ENCODE peak calls at places on chromosomes 7 and 10, in five cellular contexts. G is H9; Z is omental fat pad; N is heart left ventricle; H is CD4-positive, alpha-beta T cell. K is an unnamed sample.

GRCh38 chr10:100007239-100008141 is 2.3 kb downstream of the DNMBP start:
- DNase-seq in G (no peak), Z (no peak), N (no peak), H (no peak), K (no peak)

GRCh38 chr10:99560277-99561126 is 27.8 kb downstream of the NKX2-3 start:
- DNase-seq in G (peak), Z (peak), N (peak), H (no peak), K (no peak)

GRCh38 chr10:4144802-4145201 is 359.8 kb upstream of the KLF6 start:
- DNase-seq in G (no peak), Z (no peak), N (no peak), H (no peak), K (no peak)

GRCh38 chr10:121525276-121526039 is 72.8 kb downstream of the FGFR2 start:
- DNase-seq in G (no peak), Z (no peak), N (no peak), H (no peak), K (no peak)

GRCh38 chr10:97919012-97919411 is 69.4 kb downstream of the GOLGA7B start:
- DNase-seq in G (no peak), Z (no peak), N (no peak), H (no peak), K (no peak)

GRCh38 chr10:75475470-75476182 is 44.2 kb downstream of the LRMDA start:
- DNase-seq in G (peak), Z (no peak), N (no peak), H (no peak), K (no peak)

GRCh38 chr7:116128139-116128538 is 82.2 kb upstream of the TES start:
- DNase-seq in G (no peak), Z (no peak), N (no peak), H (no peak), K (no peak)

GRCh38 chr10:109966961-109967738 is 40.6 kb upstream of the ADD3 start:
- DNase-seq in G (no peak), Z (no peak), N (peak), H (no peak), K (no peak)

GRCh38 chr10:20334559-20334958 is 518.3 kb downstream of the PLXDC2 start:
- DNase-seq in G (no peak), Z (no peak), N (no peak), H (no peak), K (no peak)

GRCh38 chr7:18177815-18178660 is 150.4 kb upstream of the PRPS1L1 start:
- DNase-seq in G (no peak), Z (no peak), N (no peak), H (no peak), K (no peak)

GRCh38 chr10:98446121-98446655 is 547 bp downstream of the HPS1 start:
- DNase-seq in G (peak), Z (no peak), N (peak), H (peak), K (peak)

GRCh38 chr10:86335831-86336230 is 30.8 kb downstream of the GRID1 start:
- DNase-seq in G (no peak), Z (no peak), N (no peak), H (no peak), K (no peak)

GRCh38 chr10:22003111-22003963 is at the start of gene DNAJC1:
- DNase-seq in G (peak), Z (peak), N (peak), H (peak), K (peak)

GRCh38 chr7:37982423-37982822 is 62.0 kb downstream of the EPDR1 start:
- DNase-seq in G (no peak), Z (no peak), N (no peak), H (no peak), K (no peak)

GRCh38 chr7:46569117-46569433 is 648.0 kb upstream of the IGFBP3 start:
- DNase-seq in G (no peak), Z (no peak), N (no peak), H (no peak), K (no peak)

GRCh38 chr10:58457761-58458616 is 54.7 kb upstream of the BICC1 start:
- DNase-seq in G (no peak), Z (no peak), N (peak), H (no peak), K (no peak)

GRCh38 chr10:101062231-101063161 is 707 bp downstream of the KAZALD1 start:
- DNase-seq in G (peak), Z (no peak), N (peak), H (peak), K (peak)

GRCh38 chr10:22821501-22821900 is 106.4 kb upstream of the ARMC3 start:
- DNase-seq in G (no peak), Z (no peak), N (no peak), H (no peak), K (no peak)

GRCh38 chr10:107163904-107164861 is at the start of gene SORCS1:
- DNase-seq in G (peak), Z (no peak), N (no peak), H (no peak), K (no peak)

GRCh38 chr7:142563470-142563869 is 185.8 kb upstream of the PRSS1 start:
- DNase-seq in G (no peak), Z (no peak), N (no peak), H (no peak), K (no peak)

GRCh38 chr10:104333728-104334373 is 4.4 kb downstream of the ITPRIP start:
- DNase-seq in G (no peak), Z (peak), N (peak), H (no peak), K (no peak)

GRCh38 chr7:113000316-113001020 is 86.2 kb downstream of the GPR85 start:
- DNase-seq in G (no peak), Z (no peak), N (no peak), H (no peak), K (no peak)

GRCh38 chr10:22338260-22338894 is 6.9 kb upstream of the SPAG6 start:
- DNase-seq in G (no peak), Z (no peak), N (no peak), H (no peak), K (no peak)

GRCh38 chr10:98270786-98271185 is 2.8 kb upstream of the LOXL4 start:
- DNase-seq in G (no peak), Z (no peak), N (no peak), H (no peak), K (no peak)

GRCh38 chr7:148883233-148884048 is 650 bp downstream of the EZH2 start:
- DNase-seq in G (no peak), Z (peak), N (peak), H (peak), K (peak)

GRCh38 chr10:5525581-5526271 is 965 bp downstream of the CALML3 start:
- DNase-seq in G (no peak), Z (no peak), N (no peak), H (peak), K (peak)

GRCh38 chr7:50119815-50120637 is 27.0 kb upstream of the ZPBP start:
- DNase-seq in G (peak), Z (no peak), N (no peak), H (peak), K (no peak)

GRCh38 chr7:73851410-73852338 is 9.3 kb upstream of the TMEM270 start:
- DNase-seq in G (no peak), Z (no peak), N (no peak), H (no peak), K (no peak)

GRCh38 chr7:158276414-158277218 is 311.0 kb downstream of the PTPRN2 start:
- DNase-seq in G (peak), Z (no peak), N (no peak), H (peak), K (no peak)

GRCh38 chr7:74242122-74242443 is 12.1 kb downstream of the RFC2 start:
- DNase-seq in G (no peak), Z (no peak), N (no peak), H (no peak), K (no peak)

GRCh38 chr7:94393251-94393758 is 1.4 kb upstream of the COL1A2 start:
- DNase-seq in G (peak), Z (no peak), N (peak), H (no peak), K (no peak)

GRCh38 chr7:132183822-132184380 is 392.4 kb downstream of the PLXNA4 start:
- DNase-seq in G (no peak), Z (no peak), N (no peak), H (no peak), K (no peak)

GRCh38 chr7:141575164-141575563 is 24.0 kb downstream of the AGK start:
- DNase-seq in G (no peak), Z (no peak), N (no peak), H (no peak), K (no peak)

GRCh38 chr7:75987805-75988630 is 6.4 kb downstream of the TMEM120A start:
- DNase-seq in G (no peak), Z (no peak), N (no peak), H (no peak), K (no peak)

GRCh38 chr10:97687785-97688781 is 1.0 kb upstream of the AVPI1 start:
- DNase-seq in G (no peak), Z (no peak), N (no peak), H (no peak), K (no peak)

GRCh38 chr7:33789871-33790270 is 115.5 kb upstream of the BMPER start:
- DNase-seq in G (no peak), Z (no peak), N (no peak), H (no peak), K (no peak)

GRCh38 chr10:69501657-69502056 is 50.4 kb downstream of the TSPAN15 start:
- DNase-seq in G (peak), Z (no peak), N (no peak), H (no peak), K (no peak)
- TF ChIP-seq CTCF in G (no peak), Z (no peak), N (no peak), H (no peak), K (no peak)

GRCh38 chr7:1176891-1177373 is 16.9 kb upstream of the ZFAND2A start:
- DNase-seq in G (peak), Z (peak), N (peak), H (peak), K (peak)
- TF ChIP-seq CTCF in G (peak), Z (no peak), N (peak), H (peak), K (no peak)

GRCh38 chr7:140521426-140521825 is 42.1 kb upstream of the MKRN1 start:
- DNase-seq in G (no peak), Z (no peak), N (no peak), H (no peak), K (no peak)
- TF ChIP-seq CTCF in G (no peak), Z (no peak), N (no peak), H (no peak), K (no peak)

GRCh38 chr10:28738200-28738599 is 60.9 kb downstream of the BAMBI start:
- DNase-seq in G (no peak), Z (no peak), N (no peak), H (no peak), K (no peak)
- TF ChIP-seq CTCF in G (peak), Z (no peak), N (no peak), H (no peak), K (no peak)

GRCh38 chr7:134024729-134025128 is 102.4 kb upstream of the LRGUK start:
- DNase-seq in G (no peak), Z (no peak), N (no peak), H (no peak), K (no peak)

GRCh38 chr7:134019251-134019650 is 107.9 kb upstream of the LRGUK start:
- DNase-seq in G (no peak), Z (no peak), N (no peak), H (no peak), K (no peak)

GRCh38 chr7:134018321-134018720 is 108.8 kb upstream of the LRGUK start:
- DNase-seq in G (no peak), Z (no peak), N (no peak), H (no peak), K (no peak)

GRCh38 chr7:134022512-134022911 is 104.6 kb upstream of the LRGUK start:
- DNase-seq in G (no peak), Z (no peak), N (no peak), H (no peak), K (no peak)

DNA sequence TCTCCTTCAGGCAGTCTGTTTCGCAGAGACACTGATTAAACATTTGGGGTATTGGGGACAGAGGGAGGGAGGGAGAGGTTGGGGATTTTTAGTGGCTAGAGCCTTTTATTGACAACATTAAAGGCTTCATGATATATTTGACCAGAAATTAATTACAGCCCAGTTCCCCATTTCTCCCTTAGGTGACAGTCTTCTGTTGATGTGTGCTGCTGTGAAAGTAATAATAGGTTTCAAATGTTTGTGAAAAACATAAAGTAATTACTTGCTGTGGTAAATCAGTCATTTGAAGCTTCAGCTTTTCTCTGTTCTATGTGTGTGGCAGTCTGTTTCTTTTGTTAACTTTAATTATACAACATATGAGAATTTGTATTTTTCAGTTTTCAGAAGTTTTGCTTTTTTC is 105.3 kb upstream of the LRGUK start:
- DNase-seq in G (no peak), Z (no peak), N (no peak), H (no peak), K (no peak)
- TF ChIP-seq CTCF in G (no peak), Z (no peak), N (no peak), H (no peak), K (no peak)

GRCh38 chr7:100719523-100720319 is 547 bp upstream of the EPO start:
- DNase-seq in G (no peak), Z (no peak), N (no peak), H (no peak), K (no peak)
- TF ChIP-seq CTCF in G (peak), Z (no peak), N (no peak), H (no peak), K (no peak)

GRCh38 chr10:103089493-103089892 is 103.6 kb downstream of the NT5C2 start:
- DNase-seq in G (no peak), Z (no peak), N (no peak), H (no peak), K (no peak)

GRCh38 chr10:103083977-103084320 is 109.1 kb downstream of the NT5C2 start:
- DNase-seq in G (no peak), Z (no peak), N (no peak), H (no peak), K (no peak)

GRCh38 chr10:103083266-103083976 is 109.7 kb downstream of the NT5C2 start:
- DNase-seq in G (no peak), Z (no peak), N (no peak), H (no peak), K (no peak)

GRCh38 chr10:103086261-103086660 is 106.8 kb downstream of the NT5C2 start:
- DNase-seq in G (no peak), Z (no peak), N (no peak), H (no peak), K (no peak)

GRCh38 chr10:103086799-103087198 is 106.3 kb downstream of the NT5C2 start:
- DNase-seq in G (no peak), Z (no peak), N (no peak), H (no peak), K (no peak)
- TF ChIP-seq CTCF in G (no peak), Z (no peak), N (no peak), H (no peak), K (no peak)